ENCODE peak calls at places on chromosomes 11 and 22, in four cellular contexts. M, W, Q and O are unnamed samples.

GRCh38 chr11:77823775-77824174 is 2.8 kb downstream of the AAMDC start:
- DNase-seq in M (peak; percentile 58), W (no peak), Q (no peak), O (no peak)

GRCh38 chr22:45538284-45538683 is 35.6 kb downstream of the FBLN1 start:
- DNase-seq in M (no peak), W (peak; percentile 62), Q (peak; percentile 21), O (no peak)

GRCh38 chr11:34916810-34917780 is 677 bp downstream of the PDHX start:
- DNase-seq in M (peak; percentile 38), W (no peak), Q (no peak), O (no peak)

GRCh38 chr11:288328-289144 is at the start of gene PGGHG:
- DNase-seq in M (no peak), W (no peak), Q (no peak), O (peak; percentile 11)

GRCh38 chr11:128448487-128448886 is 138.9 kb downstream of the ETS1 start:
- DNase-seq in M (no peak), W (peak; percentile 76), Q (no peak), O (no peak)

GRCh38 chr11:127693686-127694085 is 693.1 kb upstream of the KIRREL3 start:
- DNase-seq in M (no peak), W (no peak), Q (no peak), O (no peak)

GRCh38 chr11:19519912-19520641 is 192.6 kb upstream of the NAV2 start:
- DNase-seq in M (peak; percentile 11), W (no peak), Q (peak; percentile 37), O (no peak)

GRCh38 chr11:85889676-85890579 is 34.7 kb downstream of the CCDC83 start:
- DNase-seq in M (peak; percentile 53), W (peak; percentile 23), Q (no peak), O (no peak)

GRCh38 chr22:48476599-48476998 is 1351.1 kb downstream of the BRD1 start:
- DNase-seq in M (no peak), W (no peak), Q (no peak), O (no peak)

GRCh38 chr11:122917311-122917710 is 34.8 kb downstream of the JHY start:
- DNase-seq in M (no peak), W (no peak), Q (no peak), O (peak; percentile 47)

GRCh38 chr11:75040167-75040770 is 51.5 kb downstream of the NEU3 start:
- DNase-seq in M (no peak), W (no peak), Q (no peak), O (no peak)

GRCh38 chr11:459511-460220 is 9.6 kb downstream of the PTDSS2 start:
- DNase-seq in M (no peak), W (no peak), Q (no peak), O (no peak)

GRCh38 chr11:67119577-67120391 is 721 bp downstream of the KDM2A start:
- DNase-seq in M (no peak), W (no peak), Q (peak; percentile 20), O (peak; percentile 29)

GRCh38 chr11:1077417-1078119 is 2.9 kb downstream of the MUC2 start:
- DNase-seq in M (no peak), W (no peak), Q (no peak), O (no peak)